ENCODE peak calls at places on chromosome 22, in nine cellular contexts. V is effector memory CD8-positive, alpha-beta T cell; C is stimulated activated CD8-positive, alpha-beta memory T cell treated with anti-CD3 and anti-CD28 coated beads, Interleukin-4, amount 100 ng/mL, for 1 hour; L is RWPE1; D is foreskin keratinocyte; K is activated T-helper 1 cell treated with anti-CD3 and anti-CD28 coated beads, Interleukin-12 subunit alpha, Interleukin-12 subunit beta, Interleukin-2, Interleukin-4 antibody, amounts not matched to agents 30 ng/mL and 10 ng/mL and 1 ng/mL, durations not matched to agents 14 hours and 24 hours and 36 hours; Y is PC-9; E is activated CD8-positive, alpha-beta memory T cell treated with anti-CD3 and anti-CD28 coated beads, Interleukin-2, amount 10 ng/mL, durations not matched to agents 7 days and 5 days; Q is fibroblast of lung. P is an unnamed sample.

GRCh38 chr22:42994917-42995562 is 19.9 kb downstream of the PACSIN2 start:
- DNase-seq in D (peak; percentile 79), V (no peak), C (no peak), Q (peak; percentile 97), Y (peak; percentile 72), E (no peak), K (no peak), L (peak; percentile 65), P (no peak)

GRCh38 chr22:38451404-38451803 is 3.6 kb downstream of the KCNJ4 start:
- DNase-seq in K (no peak), E (no peak), L (no peak), Y (no peak), C (no peak), Q (no peak), V (no peak), D (no peak), P (no peak)

GRCh38 chr22:37319469-37319868 is 37.2 kb downstream of the CYTH4 start:
- DNase-seq in C (no peak), Y (no peak), Q (no peak), D (no peak), V (no peak), L (no peak), E (no peak), K (no peak), P (no peak)

GRCh38 chr22:20552450-20552894 is 45.1 kb downstream of the MED15 start:
- DNase-seq in Q (peak; percentile 57), L (no peak), C (no peak), D (no peak), V (no peak), E (no peak), K (no peak), Y (no peak), P (no peak)

GRCh38 chr22:30290318-30290678 is 993 bp upstream of the CASTOR1 start:
- DNase-seq in V (no peak), Q (no peak), K (no peak), L (no peak), C (no peak), D (no peak), Y (no peak), E (no peak), P (peak; percentile 37)

GRCh38 chr22:44755418-44755817 is 3.0 kb downstream of the ARHGAP8 start:
- DNase-seq in K (no peak), E (no peak), V (no peak), C (no peak), D (no peak), L (no peak), Y (no peak), Q (no peak), P (no peak)

GRCh38 chr22:39664485-39665200 is 94.1 kb downstream of the CACNA1I start:
- DNase-seq in L (no peak), E (no peak), D (no peak), C (no peak), Q (no peak), V (no peak), K (no peak), Y (peak; percentile 87), P (no peak)

GRCh38 chr22:42895087-42895486 is 38.0 kb upstream of the ARFGAP3 start:
- DNase-seq in L (no peak), K (peak; percentile 17), E (peak; percentile 70), Y (no peak), C (no peak), D (no peak), V (peak; percentile 28), Q (no peak), P (peak; percentile 37)

GRCh38 chr22:17303840-17304779 is 65.2 kb upstream of the CECR2 start:
- DNase-seq in D (no peak), Q (no peak), C (no peak), K (peak; percentile 77), E (peak; percentile 84), V (peak; percentile 43), L (no peak), Y (no peak), P (no peak)

GRCh38 chr22:19350947-19351346 is 59.4 kb upstream of the CLTCL1 start:
- DNase-seq in C (no peak), E (no peak), Q (no peak), D (no peak), L (no peak), K (no peak), V (no peak), Y (no peak), P (no peak)

GRCh38 chr22:32306561-32306960 is 51.1 kb upstream of the RFPL3 start:
- DNase-seq in E (no peak), V (no peak), C (no peak), L (no peak), Y (no peak), K (no peak), D (no peak), Q (no peak), P (no peak)

GRCh38 chr22:50700387-50701075 is 27.9 kb downstream of the SHANK3 start:
- DNase-seq in D (no peak), K (no peak), Y (no peak), Q (no peak), V (no peak), C (no peak), E (no peak), L (no peak), P (no peak)

GRCh38 chr22:22893891-22894739 is 6.5 kb downstream of the IGLL5 start:
- DNase-seq in C (no peak), Q (no peak), Y (no peak), E (no peak), L (no peak), V (no peak), K (no peak), D (no peak), P (no peak)

GRCh38 chr22:30691204-30691603 is 3.5 kb upstream of the OSBP2 start:
- DNase-seq in C (no peak), Q (no peak), V (no peak), E (no peak), Y (no peak), D (no peak), K (no peak), L (no peak), P (no peak)

GRCh38 chr22:36769541-36769940 is 6.4 kb downstream of the IFT27 start:
- DNase-seq in Q (no peak), C (no peak), L (no peak), K (no peak), Y (no peak), V (no peak), E (no peak), D (no peak), P (no peak)

GRCh38 chr22:39237276-39238123 is 7.3 kb downstream of the PDGFB start:
- DNase-seq in C (no peak), D (no peak), Q (no peak), E (no peak), V (no peak), L (no peak), K (no peak), Y (no peak), P (no peak)

GRCh38 chr22:48118654-48119053 is 1356.2 kb downstream of the TBC1D22A start:
- DNase-seq in Q (no peak), C (no peak), D (no peak), K (no peak), V (no peak), E (no peak), Y (no peak), L (no peak), P (no peak)

GRCh38 chr22:38218661-38219331 is 17.0 kb downstream of the MAFF start:
- DNase-seq in Q (peak; percentile 83), Y (peak; percentile 94), L (peak; percentile 71), E (no peak), V (peak; percentile 61), K (no peak), D (peak; percentile 91), C (no peak), P (no peak)